ENCODE peak calls at places on chromosome 12, in nine cellular contexts. One of them, this sample, is unnamed.
A peak's percentile ranks its signal among the peaks of the same experiment; 100 is the strongest.

GRCh38 chr12:113230315-113231274 is 9.3 kb downstream of the TPCN1 start:
- DNase-seq in prostate gland: no peak
- DNase-seq in Karpas-422: no peak
- DNase-seq in A673: no peak
- DNase-seq in spleen: peak; percentile 59
- DNase-seq in transverse colon: no peak
- DNase-seq in SJSA1: no peak
- DNase-seq in CD4-positive, alpha-beta T cell: no peak
- DNase-seq in right cardiac atrium: peak; percentile 51
- DNase-seq in this sample: no peak

GRCh38 chr12:52130695-52131094 is 51.2 kb downstream of the SMIM41 start:
- DNase-seq in prostate gland: no peak
- DNase-seq in Karpas-422: no peak
- DNase-seq in A673: no peak
- DNase-seq in spleen: peak; percentile 61
- DNase-seq in transverse colon: no peak
- DNase-seq in SJSA1: no peak
- DNase-seq in CD4-positive, alpha-beta T cell: no peak
- DNase-seq in right cardiac atrium: peak; percentile 48
- DNase-seq in this sample: no peak

GRCh38 chr12:84738481-84738972 is 174.1 kb downstream of the SLC6A15 start:
- DNase-seq in prostate gland: no peak
- DNase-seq in Karpas-422: no peak
- DNase-seq in A673: no peak
- DNase-seq in spleen: no peak
- DNase-seq in transverse colon: no peak
- DNase-seq in SJSA1: peak; percentile 1
- DNase-seq in CD4-positive, alpha-beta T cell: no peak
- DNase-seq in right cardiac atrium: no peak
- DNase-seq in this sample: no peak

GRCh38 chr12:116456683-116457082 is 102.5 kb upstream of the MAP1LC3B2 start:
- DNase-seq in prostate gland: no peak
- DNase-seq in Karpas-422: no peak
- DNase-seq in A673: no peak
- DNase-seq in spleen: peak; percentile 48
- DNase-seq in transverse colon: no peak
- DNase-seq in SJSA1: no peak
- DNase-seq in CD4-positive, alpha-beta T cell: no peak
- DNase-seq in right cardiac atrium: peak; percentile 73
- DNase-seq in this sample: no peak

GRCh38 chr12:47651368-47652254 is 54.2 kb downstream of the RPAP3 start:
- DNase-seq in prostate gland: peak; percentile 43
- DNase-seq in Karpas-422: peak; percentile 89
- DNase-seq in A673: peak; percentile 87
- DNase-seq in spleen: peak; percentile 82
- DNase-seq in transverse colon: peak; percentile 46
- DNase-seq in SJSA1: peak; percentile 49
- DNase-seq in CD4-positive, alpha-beta T cell: peak; percentile 20
- DNase-seq in right cardiac atrium: peak; percentile 79
- DNase-seq in this sample: peak; percentile 39

GRCh38 chr12:28622416-28622815 is 432.2 kb downstream of the CCDC91 start:
- DNase-seq in prostate gland: no peak
- DNase-seq in Karpas-422: no peak
- DNase-seq in A673: peak; percentile 9
- DNase-seq in spleen: no peak
- DNase-seq in transverse colon: no peak
- DNase-seq in SJSA1: peak; percentile 16
- DNase-seq in CD4-positive, alpha-beta T cell: no peak
- DNase-seq in right cardiac atrium: no peak
- DNase-seq in this sample: no peak

GRCh38 chr12:5441497-5442236 is 9.8 kb downstream of the NTF3 start:
- DNase-seq in prostate gland: peak; percentile 43
- DNase-seq in Karpas-422: no peak
- DNase-seq in A673: no peak
- DNase-seq in spleen: no peak
- DNase-seq in transverse colon: no peak
- DNase-seq in SJSA1: peak; percentile 89
- DNase-seq in CD4-positive, alpha-beta T cell: no peak
- DNase-seq in right cardiac atrium: no peak
- DNase-seq in this sample: no peak

GRCh38 chr12:11939223-11939622 is 131.5 kb upstream of the BCL2L14 start:
- DNase-seq in prostate gland: no peak
- DNase-seq in Karpas-422: no peak
- DNase-seq in A673: no peak
- DNase-seq in spleen: no peak
- DNase-seq in transverse colon: no peak
- DNase-seq in SJSA1: no peak
- DNase-seq in CD4-positive, alpha-beta T cell: no peak
- DNase-seq in right cardiac atrium: no peak
- DNase-seq in this sample: no peak

GRCh38 chr12:95253386-95253785 is 35.8 kb downstream of the VEZT start:
- DNase-seq in prostate gland: no peak
- DNase-seq in Karpas-422: no peak
- DNase-seq in A673: no peak
- DNase-seq in spleen: no peak
- DNase-seq in transverse colon: no peak
- DNase-seq in SJSA1: no peak
- DNase-seq in CD4-positive, alpha-beta T cell: no peak
- DNase-seq in right cardiac atrium: no peak
- DNase-seq in this sample: no peak

GRCh38 chr12:21649034-21649433 is 8.6 kb downstream of the LDHB start:
- DNase-seq in prostate gland: no peak
- DNase-seq in Karpas-422: no peak
- DNase-seq in A673: no peak
- DNase-seq in spleen: no peak
- DNase-seq in transverse colon: no peak
- DNase-seq in SJSA1: no peak
- DNase-seq in CD4-positive, alpha-beta T cell: no peak
- DNase-seq in right cardiac atrium: no peak
- DNase-seq in this sample: no peak
- H3K27ac ChIP-seq in prostate gland: no peak overlapping the region
- H3K27ac ChIP-seq in Karpas-422: no peak overlapping the region
- H3K27ac ChIP-seq in A673: peak overlapping the region; percentile 11
- H3K27ac ChIP-seq in spleen: no peak overlapping the region
- H3K27ac ChIP-seq in transverse colon: no peak overlapping the region
- H3K27ac ChIP-seq in SJSA1: no peak overlapping the region
- H3K27ac ChIP-seq in CD4-positive, alpha-beta T cell: no peak overlapping the region
- H3K27ac ChIP-seq in right cardiac atrium: no peak overlapping the region
- H3K27ac ChIP-seq in this sample: no peak overlapping the region

DNA sequence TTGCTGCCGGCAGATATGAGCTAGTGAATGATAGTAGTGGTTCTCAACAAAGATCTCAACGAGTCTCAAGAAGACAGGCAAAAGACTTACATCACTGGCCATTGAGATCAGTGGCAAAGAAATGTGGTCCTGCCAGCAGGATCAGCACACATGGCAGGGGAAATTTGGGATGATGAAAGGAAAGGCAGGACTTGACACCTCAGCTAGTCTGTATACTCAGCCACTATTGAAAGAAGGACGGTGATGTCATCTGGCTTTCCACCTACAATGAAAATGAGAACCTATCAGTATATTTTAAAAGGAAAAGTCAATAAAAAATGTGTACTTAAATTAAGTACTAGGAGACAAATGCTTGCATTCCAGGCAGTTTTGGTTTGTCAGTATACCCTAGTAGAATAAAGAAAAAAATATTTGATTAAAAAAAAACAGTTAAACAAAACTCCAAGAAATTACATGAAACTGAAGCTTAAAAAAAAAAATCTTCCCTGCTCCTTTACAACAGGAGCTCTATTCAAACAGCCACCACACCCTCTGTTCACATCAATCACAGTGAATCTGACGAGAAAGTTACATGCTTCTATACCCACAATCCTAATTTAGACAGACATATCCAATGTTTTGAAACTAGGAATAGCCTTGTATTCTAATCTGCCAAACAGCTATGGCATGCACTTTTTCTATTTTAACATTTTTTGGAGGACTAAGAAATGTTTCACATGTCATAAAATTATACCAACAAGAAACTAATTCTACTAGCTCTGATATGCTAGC is 34.9 kb downstream of the RAD9B start:
- DNase-seq in prostate gland: no peak
- DNase-seq in Karpas-422: no peak
- DNase-seq in A673: no peak
- DNase-seq in spleen: no peak
- DNase-seq in transverse colon: no peak
- DNase-seq in SJSA1: no peak
- DNase-seq in CD4-positive, alpha-beta T cell: no peak
- DNase-seq in right cardiac atrium: no peak
- DNase-seq in this sample: no peak
- H3K27ac ChIP-seq in prostate gland: peak overlapping the region; percentile 48
- H3K27ac ChIP-seq in Karpas-422: peak overlapping the region; percentile 65
- H3K27ac ChIP-seq in A673: no peak overlapping the region
- H3K27ac ChIP-seq in spleen: no peak overlapping the region
- H3K27ac ChIP-seq in transverse colon: peak overlapping the region; percentile 72
- H3K27ac ChIP-seq in SJSA1: no peak overlapping the region
- H3K27ac ChIP-seq in CD4-positive, alpha-beta T cell: no peak overlapping the region
- H3K27ac ChIP-seq in right cardiac atrium: peak overlapping the region; percentile 85
- H3K27ac ChIP-seq in this sample: no peak overlapping the region

GRCh38 chr12:27549801-27550652 is 26.0 kb downstream of the PPFIBP1 start:
- DNase-seq in prostate gland: peak; percentile 87
- DNase-seq in Karpas-422: no peak
- DNase-seq in A673: peak; percentile 73
- DNase-seq in spleen: no peak
- DNase-seq in transverse colon: peak; percentile 74
- DNase-seq in SJSA1: peak; percentile 74
- DNase-seq in CD4-positive, alpha-beta T cell: no peak
- DNase-seq in right cardiac atrium: peak; percentile 90
- DNase-seq in this sample: no peak
- H3K27ac ChIP-seq in prostate gland: peak overlapping the region; percentile 40
- H3K27ac ChIP-seq in Karpas-422: no peak overlapping the region
- H3K27ac ChIP-seq in A673: no peak overlapping the region
- H3K27ac ChIP-seq in spleen: peak overlapping the region; percentile 65
- H3K27ac ChIP-seq in transverse colon: peak overlapping the region; percentile 69
- H3K27ac ChIP-seq in SJSA1: peak overlapping the region; percentile 95
- H3K27ac ChIP-seq in CD4-positive, alpha-beta T cell: no peak overlapping the region
- H3K27ac ChIP-seq in right cardiac atrium: peak overlapping the region; percentile 98
- H3K27ac ChIP-seq in this sample: peak overlapping the region; percentile 32

GRCh38 chr12:130429656-130430505 is 92.2 kb downstream of the PIWIL1 start:
- DNase-seq in prostate gland: no peak
- DNase-seq in Karpas-422: no peak
- DNase-seq in A673: no peak
- DNase-seq in spleen: peak; percentile 56
- DNase-seq in transverse colon: no peak
- DNase-seq in SJSA1: no peak
- DNase-seq in CD4-positive, alpha-beta T cell: no peak
- DNase-seq in right cardiac atrium: no peak
- DNase-seq in this sample: no peak
- H3K27ac ChIP-seq in prostate gland: no peak overlapping the region
- H3K27ac ChIP-seq in Karpas-422: no peak overlapping the region
- H3K27ac ChIP-seq in A673: no peak overlapping the region
- H3K27ac ChIP-seq in spleen: no peak overlapping the region
- H3K27ac ChIP-seq in transverse colon: no peak overlapping the region
- H3K27ac ChIP-seq in SJSA1: no peak overlapping the region
- H3K27ac ChIP-seq in CD4-positive, alpha-beta T cell: no peak overlapping the region
- H3K27ac ChIP-seq in right cardiac atrium: no peak overlapping the region
- H3K27ac ChIP-seq in this sample: no peak overlapping the region

GRCh38 chr12:93336344-93336743 is 41.4 kb upstream of the NUDT4 start:
- DNase-seq in prostate gland: no peak
- DNase-seq in Karpas-422: no peak
- DNase-seq in A673: no peak
- DNase-seq in spleen: no peak
- DNase-seq in transverse colon: no peak
- DNase-seq in SJSA1: peak; percentile 9
- DNase-seq in CD4-positive, alpha-beta T cell: no peak
- DNase-seq in right cardiac atrium: no peak
- DNase-seq in this sample: no peak
- H3K27ac ChIP-seq in prostate gland: no peak overlapping the region
- H3K27ac ChIP-seq in Karpas-422: no peak overlapping the region
- H3K27ac ChIP-seq in A673: no peak overlapping the region
- H3K27ac ChIP-seq in spleen: no peak overlapping the region
- H3K27ac ChIP-seq in transverse colon: no peak overlapping the region
- H3K27ac ChIP-seq in SJSA1: no peak overlapping the region
- H3K27ac ChIP-seq in CD4-positive, alpha-beta T cell: no peak overlapping the region
- H3K27ac ChIP-seq in right cardiac atrium: no peak overlapping the region
- H3K27ac ChIP-seq in this sample: no peak overlapping the region

DNA sequence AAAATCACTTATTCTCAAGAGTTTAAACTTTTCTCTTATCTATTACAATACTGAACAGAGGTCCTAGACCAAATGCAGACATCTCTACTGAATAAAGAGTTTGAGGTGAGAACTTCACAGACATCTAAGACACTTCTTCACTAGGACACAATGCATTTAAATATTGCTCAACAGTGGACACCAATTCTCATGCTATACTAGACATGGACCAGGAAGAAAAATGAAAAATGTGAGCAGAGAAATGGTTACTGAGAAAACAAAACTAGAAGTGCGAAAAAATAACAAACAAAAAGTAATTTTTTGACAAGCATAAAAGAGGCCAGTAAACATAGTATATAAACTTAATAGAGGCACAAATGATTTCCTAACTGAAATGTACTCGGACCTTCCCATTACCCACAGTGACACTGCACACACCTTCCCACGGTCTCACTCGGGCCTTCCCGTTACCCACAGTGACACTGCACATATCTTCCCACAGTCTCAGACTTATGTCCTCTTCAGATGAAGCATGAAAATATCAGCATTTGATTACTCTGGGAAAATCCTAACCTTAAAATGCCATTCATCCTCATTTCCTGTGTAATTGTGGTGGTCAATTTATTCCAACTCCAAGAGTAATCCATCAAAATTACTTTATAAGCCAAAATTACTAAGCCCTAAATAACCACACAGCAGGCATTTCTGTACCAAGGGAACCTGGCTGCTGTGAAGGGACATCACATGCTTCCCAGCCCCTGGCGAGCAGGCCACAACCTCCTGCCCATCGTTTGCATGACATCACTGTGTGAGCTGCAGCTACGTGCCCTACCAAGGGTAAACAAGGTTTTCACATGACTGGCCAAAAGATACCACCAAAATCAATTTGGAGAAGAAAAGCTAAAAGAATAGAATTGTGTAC is 6.4 kb downstream of the SLC15A4 start:
- DNase-seq in prostate gland: no peak
- DNase-seq in Karpas-422: peak; percentile 44
- DNase-seq in A673: peak; percentile 63
- DNase-seq in spleen: peak; percentile 89
- DNase-seq in transverse colon: peak; percentile 43
- DNase-seq in SJSA1: peak; percentile 38
- DNase-seq in CD4-positive, alpha-beta T cell: no peak
- DNase-seq in right cardiac atrium: peak; percentile 80
- DNase-seq in this sample: no peak
- H3K27ac ChIP-seq in prostate gland: peak overlapping the region; percentile 22
- H3K27ac ChIP-seq in Karpas-422: peak overlapping the region; percentile 63
- H3K27ac ChIP-seq in A673: peak overlapping the region; percentile 19
- H3K27ac ChIP-seq in spleen: peak overlapping the region; percentile 95
- H3K27ac ChIP-seq in transverse colon: peak overlapping the region; percentile 51
- H3K27ac ChIP-seq in SJSA1: peak overlapping the region; percentile 67
- H3K27ac ChIP-seq in CD4-positive, alpha-beta T cell: no peak overlapping the region
- H3K27ac ChIP-seq in right cardiac atrium: peak overlapping the region; percentile 89
- H3K27ac ChIP-seq in this sample: peak overlapping the region; percentile 4

This sample was measured in caudate nucleus.